ENCODE peak calls at places on chromosomes 3 and 15, in six cellular contexts. One of them, this sample, is unnamed.

GRCh38 chr15:63752075-63752684 is 81.6 kb downstream of the HERC1 start:
- DNase-seq in transverse colon: peak; percentile 25
- DNase-seq in fibroblast of lung: peak; percentile 51
- DNase-seq in cardiac muscle cell: peak; percentile 70
- DNase-seq in brain microvascular endothelial cell: peak; percentile 67
- DNase-seq in sigmoid colon: no peak
- DNase-seq in this sample: peak; percentile 10

GRCh38 chr3:5465183-5465582 is 277.7 kb downstream of the EDEM1 start:
- DNase-seq in fibroblast of lung: no peak
- DNase-seq in transverse colon: no peak
- DNase-seq in sigmoid colon: no peak
- DNase-seq in brain microvascular endothelial cell: no peak
- DNase-seq in cardiac muscle cell: no peak
- DNase-seq in this sample: no peak

GRCh38 chr3:54374214-54374855 is 252.0 kb downstream of the CACNA2D3 start:
- DNase-seq in cardiac muscle cell: peak; percentile 28
- DNase-seq in transverse colon: peak; percentile 41
- DNase-seq in sigmoid colon: no peak
- DNase-seq in fibroblast of lung: no peak
- DNase-seq in brain microvascular endothelial cell: no peak
- DNase-seq in this sample: no peak

GRCh38 chr15:46848704-46849103 is 868.6 kb upstream of the SEMA6D start:
- DNase-seq in transverse colon: no peak
- DNase-seq in brain microvascular endothelial cell: no peak
- DNase-seq in cardiac muscle cell: no peak
- DNase-seq in fibroblast of lung: peak; percentile 65
- DNase-seq in sigmoid colon: no peak
- DNase-seq in this sample: no peak

GRCh38 chr15:82183121-82184031 is 79.2 kb downstream of the EFL1 start:
- DNase-seq in brain microvascular endothelial cell: peak; percentile 74
- DNase-seq in sigmoid colon: no peak
- DNase-seq in fibroblast of lung: peak; percentile 96
- DNase-seq in transverse colon: no peak
- DNase-seq in cardiac muscle cell: peak; percentile 85
- DNase-seq in this sample: peak; percentile 65

GRCh38 chr3:52047295-52047960 is 8.9 kb downstream of the DUSP7 start:
- DNase-seq in transverse colon: no peak
- DNase-seq in sigmoid colon: no peak
- DNase-seq in brain microvascular endothelial cell: no peak
- DNase-seq in cardiac muscle cell: no peak
- DNase-seq in fibroblast of lung: peak; percentile 52
- DNase-seq in this sample: no peak

GRCh38 chr15:52464040-52464439 is 64.6 kb downstream of the MYO5A start:
- DNase-seq in brain microvascular endothelial cell: no peak
- DNase-seq in cardiac muscle cell: no peak
- DNase-seq in fibroblast of lung: no peak
- DNase-seq in transverse colon: no peak
- DNase-seq in sigmoid colon: no peak
- DNase-seq in this sample: no peak

GRCh38 chr3:128584412-128585020 is 66.1 kb downstream of the RPN1 start:
- DNase-seq in cardiac muscle cell: peak; percentile 85
- DNase-seq in sigmoid colon: peak; percentile 70
- DNase-seq in brain microvascular endothelial cell: peak; percentile 24
- DNase-seq in transverse colon: peak; percentile 61
- DNase-seq in fibroblast of lung: peak; percentile 69
- DNase-seq in this sample: peak; percentile 32

GRCh38 chr3:37537914-37538691 is 323.6 kb upstream of the CTDSPL start:
- DNase-seq in brain microvascular endothelial cell: no peak
- DNase-seq in sigmoid colon: no peak
- DNase-seq in fibroblast of lung: no peak
- DNase-seq in cardiac muscle cell: peak; percentile 48
- DNase-seq in transverse colon: no peak
- DNase-seq in this sample: no peak

GRCh38 chr3:13812039-13812438 is 67.8 kb downstream of the WNT7A start:
- DNase-seq in cardiac muscle cell: no peak
- DNase-seq in sigmoid colon: no peak
- DNase-seq in fibroblast of lung: no peak
- DNase-seq in brain microvascular endothelial cell: no peak
- DNase-seq in transverse colon: no peak
- DNase-seq in this sample: no peak

GRCh38 chr15:75648156-75649000 is 666 bp downstream of the SNX33 start:
- DNase-seq in sigmoid colon: peak; percentile 82
- DNase-seq in fibroblast of lung: peak; percentile 44
- DNase-seq in transverse colon: peak; percentile 40
- DNase-seq in cardiac muscle cell: peak; percentile 65
- DNase-seq in brain microvascular endothelial cell: no peak
- DNase-seq in this sample: no peak

GRCh38 chr15:87715252-87715651 is 541.3 kb downstream of the NTRK3 start:
- DNase-seq in cardiac muscle cell: no peak
- DNase-seq in transverse colon: no peak
- DNase-seq in brain microvascular endothelial cell: no peak
- DNase-seq in sigmoid colon: no peak
- DNase-seq in fibroblast of lung: no peak
- DNase-seq in this sample: no peak

GRCh38 chr3:47002490-47003410 is 23.3 kb downstream of the NBEAL2 start:
- DNase-seq in sigmoid colon: peak; percentile 61
- DNase-seq in brain microvascular endothelial cell: no peak
- DNase-seq in fibroblast of lung: no peak
- DNase-seq in cardiac muscle cell: no peak
- DNase-seq in transverse colon: no peak
- DNase-seq in this sample: no peak

GRCh38 chr15:63985221-63986184 is 60.8 kb downstream of the DAPK2 start:
- DNase-seq in sigmoid colon: peak; percentile 88
- DNase-seq in brain microvascular endothelial cell: no peak
- DNase-seq in transverse colon: no peak
- DNase-seq in cardiac muscle cell: no peak
- DNase-seq in fibroblast of lung: no peak
- DNase-seq in this sample: no peak

GRCh38 chr3:71057526-71057894 is 526.0 kb downstream of the FOXP1 start:
- DNase-seq in transverse colon: peak; percentile 47
- DNase-seq in sigmoid colon: no peak
- DNase-seq in cardiac muscle cell: no peak
- DNase-seq in fibroblast of lung: no peak
- DNase-seq in brain microvascular endothelial cell: no peak
- DNase-seq in this sample: no peak

GRCh38 chr3:72411102-72411501 is 437.1 kb downstream of the SHQ1 start:
- DNase-seq in transverse colon: no peak
- DNase-seq in brain microvascular endothelial cell: no peak
- DNase-seq in cardiac muscle cell: no peak
- DNase-seq in fibroblast of lung: no peak
- DNase-seq in sigmoid colon: no peak
- DNase-seq in this sample: no peak

GRCh38 chr3:150256336-150256735 is 151.8 kb upstream of the TSC22D2 start:
- DNase-seq in cardiac muscle cell: no peak
- DNase-seq in sigmoid colon: no peak
- DNase-seq in brain microvascular endothelial cell: no peak
- DNase-seq in transverse colon: no peak
- DNase-seq in fibroblast of lung: peak; percentile 85
- DNase-seq in this sample: no peak

GRCh38 chr3:177852408-177852807 is 655.1 kb upstream of the TBL1XR1 start:
- DNase-seq in cardiac muscle cell: no peak
- DNase-seq in brain microvascular endothelial cell: no peak
- DNase-seq in fibroblast of lung: no peak
- DNase-seq in sigmoid colon: no peak
- DNase-seq in transverse colon: no peak
- DNase-seq in this sample: no peak

GRCh38 chr3:45131201-45131600 is 15.0 kb downstream of the CDCP1 start:
- DNase-seq in fibroblast of lung: peak; percentile 51
- DNase-seq in brain microvascular endothelial cell: no peak
- DNase-seq in transverse colon: no peak
- DNase-seq in sigmoid colon: no peak
- DNase-seq in cardiac muscle cell: peak; percentile 63
- DNase-seq in this sample: no peak

GRCh38 chr3:14452676-14453367 is 50.4 kb downstream of the SLC6A6 start:
- DNase-seq in brain microvascular endothelial cell: peak; percentile 94
- DNase-seq in transverse colon: peak; percentile 89
- DNase-seq in cardiac muscle cell: peak; percentile 99
- DNase-seq in fibroblast of lung: peak; percentile 99
- DNase-seq in sigmoid colon: peak; percentile 98
- DNase-seq in this sample: peak; percentile 96

GRCh38 chr15:42042602-42043400 is 22.0 kb upstream of the PLA2G4E start:
- DNase-seq in cardiac muscle cell: no peak
- DNase-seq in brain microvascular endothelial cell: no peak
- DNase-seq in fibroblast of lung: no peak
- DNase-seq in transverse colon: no peak
- DNase-seq in sigmoid colon: no peak
- DNase-seq in this sample: no peak

GRCh38 chr3:194082596-194083220 is 53.2 kb upstream of the HES1 start:
- DNase-seq in sigmoid colon: peak; percentile 87
- DNase-seq in transverse colon: no peak
- DNase-seq in brain microvascular endothelial cell: no peak
- DNase-seq in fibroblast of lung: peak; percentile 23
- DNase-seq in cardiac muscle cell: peak; percentile 67
- DNase-seq in this sample: no peak

GRCh38 chr3:143495527-143495926 is 352.7 kb downstream of the SLC9A9 start:
- DNase-seq in fibroblast of lung: no peak
- DNase-seq in sigmoid colon: no peak
- DNase-seq in cardiac muscle cell: no peak
- DNase-seq in transverse colon: no peak
- DNase-seq in brain microvascular endothelial cell: no peak
- DNase-seq in this sample: no peak

GRCh38 chr3:13706886-13707285 is 158.0 kb downstream of the FBLN2 start:
- DNase-seq in transverse colon: no peak
- DNase-seq in cardiac muscle cell: no peak
- DNase-seq in sigmoid colon: peak; percentile 15
- DNase-seq in fibroblast of lung: no peak
- DNase-seq in brain microvascular endothelial cell: no peak
- DNase-seq in this sample: no peak

GRCh38 chr3:123448503-123449091 is at the start of gene ADCY5:
- DNase-seq in transverse colon: peak; percentile 33
- DNase-seq in cardiac muscle cell: no peak
- DNase-seq in fibroblast of lung: no peak
- DNase-seq in brain microvascular endothelial cell: no peak
- DNase-seq in sigmoid colon: no peak
- DNase-seq in this sample: no peak

GRCh38 chr3:45409921-45410320 is 21.5 kb downstream of the LARS2 start:
- DNase-seq in transverse colon: no peak
- DNase-seq in cardiac muscle cell: peak; percentile 38
- DNase-seq in brain microvascular endothelial cell: no peak
- DNase-seq in sigmoid colon: peak; percentile 75
- DNase-seq in fibroblast of lung: peak; percentile 23
- DNase-seq in this sample: no peak

DNA sequence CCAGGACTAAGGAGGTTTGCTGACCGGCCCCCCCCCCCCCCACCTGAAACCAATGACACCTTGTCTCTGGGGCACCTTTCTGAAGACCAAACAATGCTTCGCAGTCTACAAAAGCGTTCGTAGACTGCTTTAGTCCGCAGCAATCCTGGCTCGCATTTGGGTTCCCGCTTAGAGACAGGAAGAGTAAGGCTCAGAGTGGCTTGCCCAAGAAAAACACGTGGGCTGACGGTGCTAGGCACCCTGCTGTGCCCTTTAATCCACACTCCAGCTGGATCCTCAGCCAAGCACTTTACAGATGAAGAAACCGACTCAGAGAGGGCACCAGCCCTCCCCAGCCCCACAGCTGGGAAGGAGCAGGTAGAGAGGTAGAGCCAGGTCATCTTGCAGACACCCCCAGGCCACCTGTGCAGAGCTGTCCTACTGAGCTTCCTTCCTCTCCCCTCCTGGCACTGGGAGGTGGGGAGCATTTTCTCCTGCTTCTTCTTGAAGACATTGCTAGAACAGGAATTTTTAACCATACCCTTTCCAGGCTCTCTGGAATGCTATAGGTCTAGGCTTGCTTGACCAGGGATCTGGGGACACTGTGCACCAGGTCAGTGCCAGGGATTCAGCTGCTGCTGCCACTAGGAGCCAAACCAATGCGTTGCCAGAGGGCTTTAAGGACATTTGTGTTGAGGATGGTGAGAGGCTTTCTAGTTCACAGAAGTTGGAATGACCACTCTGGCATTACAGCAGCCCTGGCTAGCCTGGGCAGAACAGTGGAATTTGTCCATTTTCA is 1.0 kb upstream of the KLF15 start:
- DNase-seq in transverse colon: no peak
- DNase-seq in brain microvascular endothelial cell: no peak
- DNase-seq in fibroblast of lung: no peak
- DNase-seq in sigmoid colon: peak; percentile 81
- DNase-seq in cardiac muscle cell: peak; percentile 40
- DNase-seq in this sample: no peak
- H3K4me3 ChIP-seq in transverse colon: peak overlapping the region; percentile 61
- H3K4me3 ChIP-seq in brain microvascular endothelial cell: peak overlapping the region; percentile 57
- H3K4me3 ChIP-seq in fibroblast of lung: peak overlapping the region; percentile 67
- H3K4me3 ChIP-seq in sigmoid colon: peak overlapping the region; percentile 85
- H3K4me3 ChIP-seq in cardiac muscle cell: peak overlapping the region; percentile 81
- H3K4me3 ChIP-seq in this sample: no peak overlapping the region

DNA sequence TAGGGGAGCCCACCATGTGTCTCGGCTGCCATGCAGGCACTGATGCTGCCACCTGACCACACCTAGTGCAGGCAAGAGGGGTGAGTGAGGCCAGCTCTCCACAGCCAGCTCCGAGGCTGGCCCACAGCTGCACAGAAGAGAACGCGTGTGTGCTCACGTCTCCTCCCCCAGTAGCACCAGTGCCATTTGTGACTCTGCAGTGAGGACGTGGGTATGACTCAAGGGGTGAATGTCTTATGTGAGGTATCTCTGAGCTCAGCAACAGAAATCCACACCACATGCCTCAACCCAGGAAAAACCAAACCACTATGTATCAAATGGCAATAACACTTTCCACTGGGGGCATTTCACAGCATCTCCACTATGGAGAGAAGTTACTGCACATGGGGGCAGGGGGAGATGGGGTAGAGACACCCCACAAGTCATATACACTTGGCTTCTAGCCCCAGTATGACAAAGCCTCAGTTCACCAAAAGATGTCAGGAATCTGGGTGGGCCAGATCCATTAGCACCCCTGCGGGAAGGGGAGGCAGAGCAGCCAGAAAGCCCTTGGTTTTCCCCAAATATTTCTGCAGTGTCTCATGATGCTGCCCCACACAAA is 87.6 kb downstream of the LRIG1 start:
- DNase-seq in fibroblast of lung: peak; percentile 98
- DNase-seq in cardiac muscle cell: peak; percentile 28
- DNase-seq in transverse colon: no peak
- DNase-seq in sigmoid colon: no peak
- DNase-seq in brain microvascular endothelial cell: peak; percentile 82
- DNase-seq in this sample: peak; percentile 87
- H3K27ac ChIP-seq in fibroblast of lung: peak overlapping the region; percentile 91
- H3K27ac ChIP-seq in cardiac muscle cell: no peak overlapping the region
- H3K27ac ChIP-seq in transverse colon: peak overlapping the region; percentile 37
- H3K27ac ChIP-seq in sigmoid colon: peak overlapping the region; percentile 82
- H3K27ac ChIP-seq in brain microvascular endothelial cell: peak overlapping the region; percentile 59
- H3K27ac ChIP-seq in this sample: peak overlapping the region; percentile 97

GRCh38 chr15:55279746-55280351 is 9.8 kb downstream of the RAB27A start:
- DNase-seq in transverse colon: peak; percentile 34
- DNase-seq in sigmoid colon: no peak
- DNase-seq in cardiac muscle cell: peak; percentile 73
- DNase-seq in fibroblast of lung: peak; percentile 95
- DNase-seq in brain microvascular endothelial cell: peak; percentile 92
- DNase-seq in this sample: peak; percentile 68
- H3K4me3 ChIP-seq in transverse colon: no peak overlapping the region
- H3K4me3 ChIP-seq in sigmoid colon: no peak overlapping the region
- H3K4me3 ChIP-seq in cardiac muscle cell: no peak overlapping the region
- H3K4me3 ChIP-seq in fibroblast of lung: no peak overlapping the region
- H3K4me3 ChIP-seq in brain microvascular endothelial cell: no peak overlapping the region
- H3K4me3 ChIP-seq in this sample: no peak overlapping the region

DNA sequence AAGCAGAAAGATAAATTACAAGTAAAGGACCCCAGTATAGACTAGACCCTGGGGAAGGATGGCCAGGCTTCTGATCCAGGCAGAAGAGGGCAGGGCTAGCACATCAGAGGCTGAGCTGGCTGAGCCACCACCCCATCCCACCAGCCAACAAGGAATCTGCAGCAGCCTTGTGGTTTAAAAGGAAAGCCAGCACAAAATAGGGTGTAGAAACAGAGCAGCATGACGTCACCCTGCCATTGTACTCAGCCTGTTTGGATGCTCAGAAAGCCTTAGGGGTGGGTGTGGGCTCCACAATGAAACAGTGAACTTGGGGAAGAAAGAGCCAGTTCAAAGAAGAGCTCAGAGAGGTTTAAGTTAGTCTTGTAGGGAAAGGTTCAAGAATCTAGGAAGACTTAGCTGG is 28.2 kb downstream of the DUOX1 start:
- DNase-seq in sigmoid colon: no peak
- DNase-seq in fibroblast of lung: peak; percentile 93
- DNase-seq in cardiac muscle cell: peak; percentile 85
- DNase-seq in brain microvascular endothelial cell: peak; percentile 65
- DNase-seq in transverse colon: no peak
- DNase-seq in this sample: peak; percentile 48
- H3K27ac ChIP-seq in sigmoid colon: no peak overlapping the region
- H3K27ac ChIP-seq in fibroblast of lung: no peak overlapping the region
- H3K27ac ChIP-seq in cardiac muscle cell: no peak overlapping the region
- H3K27ac ChIP-seq in brain microvascular endothelial cell: no peak overlapping the region
- H3K27ac ChIP-seq in transverse colon: no peak overlapping the region
- H3K27ac ChIP-seq in this sample: no peak overlapping the region

This sample was measured in AG04450.